ENCODE peak calls at places on chromosome 18, in ten cellular contexts. E is ovary, F is stomach, K is astrocyte, S is uterus, H is A549, W is lung, Y is keratinocyte, M is neural progenitor cell, P is tibial artery. O is an unnamed sample.

GRCh38 chr18:3046216-3046808 is 33.4 kb upstream of the LPIN2 start:
- DNase-seq in F (no peak), K (no peak), S (no peak), M (peak; percentile 30), P (no peak), E (no peak), W (no peak), H (no peak), Y (no peak), O (no peak)

GRCh38 chr18:76442413-76443171 is 52.5 kb downstream of the ZNF516 start:
- DNase-seq in M (no peak), S (no peak), Y (no peak), H (no peak), K (no peak), F (no peak), E (no peak), W (no peak), P (no peak), O (no peak)

GRCh38 chr18:79516441-79516931 is 120.8 kb downstream of the NFATC1 start:
- DNase-seq in P (peak; percentile 28), H (no peak), S (no peak), W (no peak), Y (no peak), F (no peak), E (no peak), K (no peak), M (no peak), O (no peak)

GRCh38 chr18:59052965-59053960 is 86.4 kb upstream of the SEC11C start:
- DNase-seq in Y (no peak), K (peak; percentile 67), P (no peak), E (no peak), M (no peak), S (no peak), F (peak; percentile 40), H (no peak), W (no peak), O (peak; percentile 27)

GRCh38 chr18:50579061-50579774 is 19.3 kb downstream of the MAPK4 start:
- DNase-seq in Y (no peak), F (no peak), W (no peak), H (no peak), S (no peak), K (no peak), M (no peak), P (no peak), E (no peak), O (no peak)

GRCh38 chr18:61891271-61891670 is 1.5 kb downstream of the RNF152 start:
- DNase-seq in Y (peak; percentile 70), E (no peak), H (no peak), M (no peak), S (no peak), F (no peak), W (no peak), K (no peak), P (no peak), O (no peak)

GRCh38 chr18:25672490-25672889 is 320.5 kb upstream of the ZNF521 start:
- DNase-seq in K (no peak), S (no peak), F (no peak), E (no peak), M (peak; percentile 24), P (no peak), H (no peak), Y (no peak), W (no peak), O (no peak)

GRCh38 chr18:45332911-45333310 is 282.4 kb upstream of the SLC14A2 start:
- DNase-seq in F (no peak), W (no peak), S (no peak), K (peak; percentile 69), H (no peak), P (no peak), E (no peak), M (no peak), Y (no peak), O (no peak)

GRCh38 chr18:56873441-56874140 is 222.4 kb downstream of the WDR7 start:
- DNase-seq in K (no peak), M (peak; percentile 66), H (no peak), F (no peak), Y (no peak), W (no peak), E (no peak), S (no peak), P (no peak), O (peak; percentile 55)

GRCh38 chr18:49178736-49179135 is 228.0 kb upstream of the SMAD7 start:
- DNase-seq in E (no peak), P (no peak), K (no peak), S (no peak), M (peak; percentile 28), W (no peak), H (peak; percentile 48), F (peak; percentile 34), Y (no peak), O (peak; percentile 52)

GRCh38 chr18:45954070-45954712 is 12.9 kb downstream of the EPG5 start:
- DNase-seq in P (no peak), H (peak; percentile 1), F (no peak), M (no peak), Y (peak; percentile 59), E (no peak), S (no peak), W (no peak), K (peak; percentile 94), O (peak; percentile 82)

GRCh38 chr18:79851489-79851888 is 53.8 kb downstream of the KCNG2 start:
- DNase-seq in S (no peak), K (no peak), Y (no peak), E (no peak), P (peak; percentile 1), F (no peak), M (no peak), W (no peak), H (no peak), O (no peak)

GRCh38 chr18:7789853-7790552 is 222.9 kb downstream of the PTPRM start:
- DNase-seq in P (no peak), S (no peak), M (peak; percentile 79), F (peak; percentile 33), Y (no peak), H (peak; percentile 63), W (no peak), K (peak; percentile 17), E (no peak), O (peak; percentile 64)

GRCh38 chr18:49520661-49521145 is 33.7 kb upstream of the C18orf32 start:
- DNase-seq in Y (no peak), H (no peak), S (no peak), M (peak; percentile 60), P (no peak), F (no peak), K (peak; percentile 22), E (no peak), W (no peak), O (peak; percentile 59)

DNA sequence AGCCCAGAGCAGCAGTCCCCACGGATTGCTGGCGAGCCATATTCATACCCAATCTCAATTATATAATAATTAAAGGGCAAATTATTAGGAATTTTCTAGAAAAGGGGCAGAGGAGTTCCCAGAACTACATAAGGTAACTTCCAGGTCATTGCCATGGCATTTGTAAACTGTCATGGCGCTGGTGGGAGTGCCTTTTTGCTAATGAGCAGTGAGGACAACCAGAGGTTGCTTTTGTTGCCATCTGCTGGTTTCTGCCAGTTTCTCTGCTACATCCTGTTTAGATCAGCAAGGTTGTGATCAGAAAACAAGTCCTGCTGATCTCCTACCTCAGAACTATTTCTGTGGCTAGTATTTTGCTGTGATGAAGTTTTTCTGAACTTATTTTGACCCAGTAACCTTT is 159.8 kb upstream of the PIEZO2 start:
- DNase-seq in Y (no peak), P (no peak), F (no peak), M (no peak), K (no peak), E (no peak), S (no peak), H (peak; percentile 42), W (no peak), O (peak; percentile 35)
- TF ChIP-seq CTCF in Y (no peak), P (no peak), F (no peak), M (no peak), K (peak; percentile 9), E (no peak), S (no peak), H (no peak), W (no peak), O (peak; percentile 15)

DNA sequence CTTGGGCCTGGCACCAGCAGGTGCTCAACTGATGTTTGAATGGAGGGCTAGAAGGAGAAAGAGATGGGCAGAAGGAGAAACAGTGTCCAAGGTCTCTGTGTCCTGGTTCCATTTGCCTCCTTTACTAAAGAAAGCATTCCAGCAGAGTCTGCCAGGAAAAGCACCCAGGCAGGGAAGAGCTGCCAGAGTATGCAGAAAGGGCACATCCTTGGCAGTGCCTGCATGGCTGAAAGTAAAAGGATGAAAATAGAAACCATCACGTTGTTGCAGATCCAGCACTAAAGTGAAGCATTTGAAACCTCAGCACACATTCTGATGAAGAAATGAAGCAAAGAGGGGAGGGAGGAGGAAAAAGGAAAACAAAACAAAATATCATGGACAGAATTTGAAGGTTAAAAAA is 142.2 kb downstream of the ESCO1 start:
- DNase-seq in S (no peak), W (no peak), M (no peak), H (no peak), F (no peak), Y (no peak), E (no peak), K (no peak), P (peak; percentile 78), O (no peak)
- H3K4me3 ChIP-seq in S (no peak overlapping the region), W (no peak overlapping the region), M (no peak overlapping the region), H (no peak overlapping the region), F (no peak overlapping the region), Y (no peak overlapping the region), E (no peak overlapping the region), K (no peak overlapping the region), P (peak overlapping the region; percentile 15), O (no peak overlapping the region)

GRCh38 chr18:75052475-75052874 is 156.5 kb downstream of the PTGR3 start:
- DNase-seq in M (no peak), P (no peak), W (peak; percentile 86), S (no peak), H (no peak), F (no peak), Y (no peak), E (no peak), K (no peak), O (no peak)
- TF ChIP-seq CTCF in M (no peak), P (no peak), W (no peak), S (no peak), H (no peak), F (no peak), Y (no peak), E (no peak), K (no peak), O (no peak)

GRCh38 chr18:32177530-32177929 is 12.3 kb upstream of the MEP1B start:
- DNase-seq in M (no peak), H (no peak), K (no peak), W (no peak), Y (no peak), S (no peak), P (no peak), E (no peak), F (no peak), O (no peak)

GRCh38 chr18:32173654-32174053 is 16.2 kb upstream of the MEP1B start:
- DNase-seq in W (no peak), H (no peak), E (no peak), P (no peak), F (no peak), Y (no peak), K (no peak), S (no peak), M (no peak), O (no peak)

DNA sequence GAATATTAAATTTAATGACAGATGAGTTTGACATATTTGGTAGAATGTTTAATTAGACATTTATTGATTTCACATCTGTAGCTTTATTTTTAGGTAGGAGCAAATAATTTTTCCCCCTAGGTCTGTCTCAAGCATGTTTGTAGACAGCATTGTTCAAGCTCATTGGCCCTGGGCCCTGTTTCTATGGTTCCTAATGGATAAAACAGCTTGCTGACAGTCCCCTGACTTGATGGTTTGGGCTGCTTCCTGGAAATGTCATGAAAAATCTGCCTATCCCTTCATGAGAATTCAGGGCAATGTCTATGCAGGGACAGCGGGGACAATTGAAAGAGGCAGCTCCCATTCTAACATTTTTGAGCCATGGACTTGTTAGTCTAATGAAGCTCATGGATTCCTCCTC is 14.6 kb upstream of the MEP1B start:
- DNase-seq in M (no peak), W (no peak), H (no peak), K (no peak), E (no peak), Y (no peak), P (no peak), S (no peak), F (no peak), O (no peak)
- H3K4me3 ChIP-seq in M (no peak overlapping the region), W (no peak overlapping the region), H (no peak overlapping the region), K (no peak overlapping the region), E (no peak overlapping the region), Y (no peak overlapping the region), P (no peak overlapping the region), S (no peak overlapping the region), F (no peak overlapping the region), O (no peak overlapping the region)